ENCODE peak calls at places on chromosomes 13 and 19, in five cellular contexts. G is fibroblast of the aortic adventitia, A is SK-N-MC, C is fibroblast of lung, B is astrocyte. Z is an unnamed sample.
A peak's percentile ranks its signal among the peaks of the same experiment; 100 is the strongest.

GRCh38 chr19:39163621-39164020 is 33.1 kb upstream of the NCCRP1 start:
- DNase-seq in G (no peak), A (no peak), C (no peak), B (no peak), Z (no peak)

GRCh38 chr13:32408296-32408998 is 19.5 kb downstream of the N4BP2L1 start:
- DNase-seq in G (no peak), A (no peak), C (no peak), B (no peak), Z (no peak)

GRCh38 chr19:7471696-7472620 is 16.9 kb downstream of the PEX11G start:
- DNase-seq in G (no peak), A (no peak), C (no peak), B (no peak), Z (no peak)

GRCh38 chr19:47601180-47601904 is 7.6 kb upstream of the BICRA start:
- DNase-seq in G (no peak), A (no peak), C (no peak), B (no peak), Z (no peak)

GRCh38 chr19:3575260-3575741 is 2.6 kb downstream of the HMG20B start:
- DNase-seq in G (no peak), A (no peak), C (no peak), B (no peak), Z (no peak)

GRCh38 chr13:50191004-50191403 is 175.8 kb downstream of the KCNRG start:
- DNase-seq in G (no peak), A (no peak), C (no peak), B (no peak), Z (no peak)

GRCh38 chr19:55443045-55443823 is at the start of gene SHISA7:
- DNase-seq in G (no peak), A (no peak), C (no peak), B (no peak), Z (no peak)

GRCh38 chr19:38441660-38442348 is 8.3 kb downstream of the RYR1 start:
- DNase-seq in G (peak; percentile 6), A (no peak), C (no peak), B (no peak), Z (no peak)

GRCh38 chr19:51531349-51532315 is at the start of gene SIGLEC6:
- DNase-seq in G (no peak), A (no peak), C (no peak), B (no peak), Z (no peak)

GRCh38 chr13:27088619-27089018 is 83.0 kb downstream of the USP12 start:
- DNase-seq in G (no peak), A (no peak), C (no peak), B (no peak), Z (no peak)

GRCh38 chr19:31220540-31220939 is 128.7 kb downstream of the TSHZ3 start:
- DNase-seq in G (no peak), A (no peak), C (no peak), B (no peak), Z (no peak)

GRCh38 chr13:94416454-94417080 is 62.9 kb downstream of the DCT start:
- DNase-seq in G (no peak), A (no peak), C (peak; percentile 30), B (peak; percentile 18), Z (no peak)

GRCh38 chr19:3357731-3358391 is 8.5 kb upstream of the NFIC start:
- DNase-seq in G (no peak), A (no peak), C (no peak), B (no peak), Z (no peak)

GRCh38 chr19:3157096-3157845 is 21.3 kb upstream of the S1PR4 start:
- DNase-seq in G (no peak), A (no peak), C (no peak), B (no peak), Z (no peak)

GRCh38 chr19:10961073-10961762 is 388 bp downstream of the SMARCA4 start:
- DNase-seq in G (peak; percentile 28), A (no peak), C (peak; percentile 31), B (no peak), Z (no peak)

GRCh38 chr19:1416014-1416841 is 8.8 kb downstream of the DAZAP1 start:
- DNase-seq in G (no peak), A (no peak), C (no peak), B (peak; percentile 40), Z (no peak)

GRCh38 chr19:17807731-17808316 is 12.9 kb downstream of the B3GNT3 start:
- DNase-seq in G (no peak), A (no peak), C (no peak), B (no peak), Z (no peak)

GRCh38 chr19:39145180-39145953 is 19.8 kb downstream of the PAK4 start:
- DNase-seq in G (no peak), A (no peak), C (no peak), B (no peak), Z (no peak)

GRCh38 chr13:114259974-114260373 is 21.4 kb upstream of the UPF3A start:
- DNase-seq in G (no peak), A (no peak), C (no peak), B (no peak), Z (no peak)

GRCh38 chr19:56837004-56837403 is 3.5 kb downstream of the PEG3 start:
- DNase-seq in G (no peak), A (no peak), C (no peak), B (no peak), Z (no peak)

GRCh38 chr19:17854061-17854460 is 5.6 kb upstream of the RPL18A start:
- DNase-seq in G (no peak), A (no peak), C (no peak), B (no peak), Z (no peak)

GRCh38 chr19:17325881-17326594 is 8.6 kb downstream of the ANO8 start:
- DNase-seq in G (peak; percentile 75), A (no peak), C (peak; percentile 76), B (no peak), Z (no peak)

GRCh38 chr13:49584771-49585182 is 581 bp downstream of the RCBTB1 start:
- DNase-seq in G (peak; percentile 30), A (no peak), C (no peak), B (no peak), Z (no peak)

GRCh38 chr13:83880275-83881027 is 1.8 kb downstream of the SLITRK1 start:
- DNase-seq in G (no peak), A (no peak), C (no peak), B (no peak), Z (no peak)

GRCh38 chr13:83879431-83880171 is 2.7 kb downstream of the SLITRK1 start:
- DNase-seq in G (no peak), A (no peak), C (no peak), B (peak; percentile 14), Z (no peak)

GRCh38 chr13:83881917-83882625 is at the start of gene SLITRK1:
- DNase-seq in G (peak; percentile 63), A (peak; percentile 24), C (peak; percentile 53), B (peak; percentile 60), Z (peak; percentile 31)

GRCh38 chr13:83882626-83882959 is 319 bp upstream of the SLITRK1 start:
- DNase-seq in G (no peak), A (no peak), C (no peak), B (no peak), Z (no peak)

DNA sequence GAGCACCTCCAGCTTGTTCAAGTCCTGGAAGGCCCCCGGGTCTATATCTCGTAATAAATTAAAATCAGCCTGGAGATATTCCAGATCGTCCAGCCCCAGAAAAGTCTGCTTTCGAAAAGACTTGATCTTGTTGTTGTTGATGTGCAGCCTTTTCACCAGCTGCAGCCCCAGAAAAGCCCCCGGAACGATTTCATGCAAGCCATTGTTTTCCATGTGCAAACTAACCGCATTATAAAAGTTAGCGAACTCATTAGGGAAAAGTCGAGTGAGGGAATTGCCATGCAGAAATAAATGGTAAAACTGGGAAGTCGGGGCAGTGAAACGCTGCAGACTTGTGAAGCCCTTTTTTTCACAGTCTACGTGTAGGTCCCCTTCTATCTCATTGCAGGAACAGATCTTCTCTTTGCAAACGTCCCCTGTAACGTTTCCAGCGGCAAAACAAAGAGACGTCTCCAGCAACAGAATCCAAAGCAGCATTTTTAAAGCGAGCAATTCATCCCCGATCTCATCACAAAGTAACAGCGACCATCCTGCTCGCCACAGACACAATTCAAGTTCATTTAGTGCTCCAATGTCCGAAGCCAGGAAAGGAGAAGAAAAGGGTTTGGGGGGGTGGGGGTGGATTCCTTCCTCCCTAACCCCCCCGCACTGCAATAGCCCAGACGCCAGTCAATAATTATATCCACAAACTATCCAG is 1.1 kb downstream of the SLITRK1 start:
- DNase-seq in G (no peak), A (no peak), C (no peak), B (no peak), Z (no peak)
- H3K4me3 ChIP-seq in G (peak overlapping the region; percentile 22), A (peak overlapping the region; percentile 72), C (peak overlapping the region; percentile 9), B (peak overlapping the region; percentile 73), Z (peak overlapping the region; percentile 46)

DNA sequence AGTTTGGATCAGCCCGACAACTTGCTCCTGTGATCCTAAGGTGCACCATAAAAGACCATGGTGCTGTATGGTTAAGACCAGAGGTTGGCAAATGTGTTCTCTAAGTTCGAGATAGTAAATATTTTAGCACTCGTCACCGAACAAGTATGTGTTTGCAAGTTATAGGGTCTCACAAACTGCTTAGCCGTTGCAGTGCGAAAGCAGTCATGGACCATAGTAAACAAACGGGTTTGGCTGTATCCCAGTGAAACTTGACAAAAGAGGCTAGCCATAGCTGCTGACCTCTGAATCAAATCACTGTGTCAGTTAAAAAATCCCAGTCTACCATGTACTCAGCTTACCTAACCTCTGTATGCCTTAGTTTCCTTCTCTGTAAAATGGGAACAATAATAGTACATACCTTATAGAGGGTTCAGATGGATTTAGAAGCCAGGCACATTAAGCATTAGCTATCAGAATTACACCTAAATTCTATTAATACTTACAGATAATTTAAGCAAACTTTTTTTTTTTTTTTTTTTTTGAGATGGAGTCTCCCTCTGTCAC is 72.1 kb downstream of the IPO5 start:
- DNase-seq in G (no peak), A (no peak), C (peak; percentile 76), B (no peak), Z (no peak)
- H3K4me3 ChIP-seq in G (no peak overlapping the region), A (no peak overlapping the region), C (no peak overlapping the region), B (no peak overlapping the region), Z (no peak overlapping the region)

GRCh38 chr19:50511069-50511822 is at the start of gene JOSD2:
- DNase-seq in G (peak; percentile 99), A (peak; percentile 95), C (peak; percentile 100), B (peak; percentile 98), Z (peak; percentile 98)

GRCh38 chr19:50510700-50511068 is 307 bp downstream of the JOSD2 start:
- DNase-seq in G (peak; percentile 8), A (no peak), C (peak; percentile 5), B (peak; percentile 20), Z (no peak)

GRCh38 chr19:50508850-50509190 is 2.2 kb downstream of the JOSD2 start:
- DNase-seq in G (no peak), A (no peak), C (no peak), B (no peak), Z (no peak)

GRCh38 chr19:50509366-50509765 is 1.6 kb downstream of the JOSD2 start:
- DNase-seq in G (no peak), A (no peak), C (no peak), B (no peak), Z (no peak)

DNA sequence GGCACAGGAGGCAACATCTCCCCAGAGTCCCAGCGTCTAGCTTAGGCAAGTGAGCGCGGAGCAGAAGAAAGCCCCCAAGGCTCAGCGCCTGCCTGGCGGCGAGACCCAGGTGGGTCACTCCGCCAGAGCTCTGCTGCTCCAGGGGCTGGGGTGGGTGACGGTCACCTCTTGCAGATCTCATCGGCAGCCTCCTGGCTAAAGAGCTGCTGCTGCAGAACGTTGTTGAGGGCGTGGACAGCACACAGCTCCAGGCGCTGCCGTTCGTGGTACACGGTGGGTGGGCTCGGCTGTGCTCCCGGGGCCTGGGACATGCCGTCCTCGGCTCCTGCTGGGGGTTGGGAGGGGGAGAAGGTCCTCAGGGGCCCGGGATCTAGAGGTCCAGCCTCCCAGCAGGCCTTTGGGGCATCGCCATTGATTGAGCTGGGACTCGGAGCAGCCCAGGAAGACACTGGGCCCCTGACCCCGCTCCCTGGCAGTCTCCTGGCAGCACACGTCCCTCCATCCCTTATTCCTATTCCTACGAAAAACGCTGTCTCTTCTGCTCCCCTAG is 795 bp downstream of the JOSD2 start:
- DNase-seq in G (no peak), A (no peak), C (no peak), B (no peak), Z (no peak)
- H3K4me3 ChIP-seq in G (peak overlapping the region; percentile 96), A (peak overlapping the region; percentile 85), C (peak overlapping the region; percentile 86), B (peak overlapping the region; percentile 76), Z (peak overlapping the region; percentile 95)

GRCh38 chr13:97109256-97109655 is 112.9 kb upstream of the MBNL2 start:
- DNase-seq in G (no peak), A (no peak), C (no peak), B (no peak), Z (no peak)
- H3K4me3 ChIP-seq in G (no peak overlapping the region), A (no peak overlapping the region), C (no peak overlapping the region), B (no peak overlapping the region), Z (no peak overlapping the region)